ENCODE peak calls at places on chromosomes 4 and X, in five cellular contexts. One of them, this sample, is unnamed.

GRCh38 chrX:44428989-44429627 is 85.6 kb upstream of the EFHC2 start:
- DNase-seq in GM12891: no peak
- DNase-seq in G401: no peak
- DNase-seq in hypothalamus: no peak
- DNase-seq in DMS53: peak; percentile 71
- DNase-seq in this sample: no peak

GRCh38 chrX:70769659-70770232 is 138.8 kb downstream of the TEX11 start:
- DNase-seq in G401: peak; percentile 1
- DNase-seq in hypothalamus: no peak
- DNase-seq in GM12891: no peak
- DNase-seq in DMS53: peak; percentile 43
- DNase-seq in this sample: no peak

GRCh38 chrX:68440940-68441339 is 7.6 kb upstream of the OPHN1 start:
- DNase-seq in GM12891: no peak
- DNase-seq in G401: peak; percentile 9
- DNase-seq in hypothalamus: peak; percentile 32
- DNase-seq in DMS53: peak; percentile 27
- DNase-seq in this sample: no peak

GRCh38 chr4:155666701-155667537 is at the start of gene GUCY1A1:
- DNase-seq in hypothalamus: peak; percentile 47
- DNase-seq in GM12891: peak; percentile 12
- DNase-seq in G401: no peak
- DNase-seq in DMS53: peak; percentile 70
- DNase-seq in this sample: peak; percentile 20

GRCh38 chr4:80240976-80241375 is 25.5 kb upstream of the FGF5 start:
- DNase-seq in hypothalamus: no peak
- DNase-seq in G401: no peak
- DNase-seq in GM12891: no peak
- DNase-seq in DMS53: no peak
- DNase-seq in this sample: no peak

GRCh38 chr4:143071351-143071750 is 113.4 kb upstream of the USP38 start:
- DNase-seq in GM12891: no peak
- DNase-seq in G401: no peak
- DNase-seq in hypothalamus: no peak
- DNase-seq in DMS53: no peak
- DNase-seq in this sample: no peak

GRCh38 chr4:171928336-171928735 is 115.1 kb downstream of the GALNTL6 start:
- DNase-seq in hypothalamus: no peak
- DNase-seq in DMS53: no peak
- DNase-seq in G401: no peak
- DNase-seq in GM12891: no peak
- DNase-seq in this sample: no peak

GRCh38 chr4:60452259-60452658 is 747.9 kb upstream of the ADGRL3 start:
- DNase-seq in DMS53: no peak
- DNase-seq in G401: no peak
- DNase-seq in GM12891: no peak
- DNase-seq in hypothalamus: no peak
- DNase-seq in this sample: no peak

GRCh38 chr4:72896515-72896914 is 173.0 kb downstream of the COX18 start:
- DNase-seq in DMS53: no peak
- DNase-seq in GM12891: no peak
- DNase-seq in hypothalamus: no peak
- DNase-seq in G401: no peak
- DNase-seq in this sample: no peak

GRCh38 chrX:49096419-49096818 is 16.7 kb upstream of the WDR45 start:
- DNase-seq in DMS53: no peak
- DNase-seq in hypothalamus: no peak
- DNase-seq in G401: no peak
- DNase-seq in GM12891: no peak
- DNase-seq in this sample: no peak

GRCh38 chr4:76624271-76624681 is 189.2 kb downstream of the SHROOM3 start:
- DNase-seq in hypothalamus: no peak
- DNase-seq in G401: peak; percentile 66
- DNase-seq in GM12891: no peak
- DNase-seq in DMS53: no peak
- DNase-seq in this sample: peak; percentile 10

GRCh38 chr4:187366530-187367279 is 628.9 kb upstream of the ZFP42 start:
- DNase-seq in GM12891: no peak
- DNase-seq in G401: no peak
- DNase-seq in hypothalamus: no peak
- DNase-seq in DMS53: no peak
- DNase-seq in this sample: no peak

GRCh38 chr4:75502671-75503070 is 11.5 kb downstream of the RCHY1 start:
- DNase-seq in hypothalamus: no peak
- DNase-seq in DMS53: no peak
- DNase-seq in GM12891: no peak
- DNase-seq in G401: no peak
- DNase-seq in this sample: no peak

GRCh38 chr4:145195167-145195952 is 15.0 kb upstream of the OTUD4 start:
- DNase-seq in hypothalamus: no peak
- DNase-seq in GM12891: no peak
- DNase-seq in G401: no peak
- DNase-seq in DMS53: no peak
- DNase-seq in this sample: no peak

GRCh38 chr4:158997660-158998349 is 105.1 kb upstream of the RAPGEF2 start:
- DNase-seq in G401: no peak
- DNase-seq in hypothalamus: no peak
- DNase-seq in DMS53: no peak
- DNase-seq in GM12891: no peak
- DNase-seq in this sample: no peak

GRCh38 chr4:76709454-76709853 is 188.5 kb downstream of the SOWAHB start:
- DNase-seq in G401: no peak
- DNase-seq in GM12891: no peak
- DNase-seq in hypothalamus: no peak
- DNase-seq in DMS53: no peak
- DNase-seq in this sample: no peak

GRCh38 chr4:35559559-35560365 is 684.6 kb downstream of the ARAP2 start:
- DNase-seq in G401: no peak
- DNase-seq in DMS53: peak; percentile 42
- DNase-seq in GM12891: no peak
- DNase-seq in hypothalamus: no peak
- DNase-seq in this sample: no peak

GRCh38 chr4:60133414-60133813 is 1066.7 kb upstream of the ADGRL3 start:
- DNase-seq in hypothalamus: no peak
- DNase-seq in GM12891: no peak
- DNase-seq in DMS53: peak; percentile 5
- DNase-seq in G401: no peak
- DNase-seq in this sample: no peak

GRCh38 chrX:2447484-2447883 is 53.3 kb downstream of the DHRSX start:
- DNase-seq in DMS53: no peak
- DNase-seq in GM12891: no peak
- DNase-seq in hypothalamus: no peak
- DNase-seq in G401: no peak
- DNase-seq in this sample: no peak

GRCh38 chr4:83129258-83129657 is 14.7 kb upstream of the PLAC8 start:
- DNase-seq in G401: no peak
- DNase-seq in DMS53: no peak
- DNase-seq in hypothalamus: no peak
- DNase-seq in GM12891: no peak
- DNase-seq in this sample: no peak

GRCh38 chrX:63919081-63919480 is 134.1 kb upstream of the ARHGEF9 start:
- DNase-seq in hypothalamus: no peak
- DNase-seq in GM12891: no peak
- DNase-seq in DMS53: no peak
- DNase-seq in G401: no peak
- DNase-seq in this sample: no peak

GRCh38 chrX:39814391-39814790 is 283.4 kb downstream of the BCOR start:
- DNase-seq in GM12891: no peak
- DNase-seq in G401: peak; percentile 15
- DNase-seq in DMS53: peak; percentile 60
- DNase-seq in hypothalamus: no peak
- DNase-seq in this sample: no peak

GRCh38 chr4:88991746-88992145 is 65.2 kb downstream of the FAM13A start:
- DNase-seq in G401: no peak
- DNase-seq in DMS53: no peak
- DNase-seq in GM12891: no peak
- DNase-seq in hypothalamus: no peak
- DNase-seq in this sample: no peak

GRCh38 chr4:17063870-17064269 is 165.4 kb upstream of the LDB2 start:
- DNase-seq in G401: no peak
- DNase-seq in GM12891: no peak
- DNase-seq in hypothalamus: no peak
- DNase-seq in DMS53: no peak
- DNase-seq in this sample: no peak

GRCh38 chrX:24890677-24891076 is 125.1 kb downstream of the ARX start:
- DNase-seq in hypothalamus: no peak
- DNase-seq in G401: no peak
- DNase-seq in GM12891: no peak
- DNase-seq in DMS53: peak; percentile 88
- DNase-seq in this sample: no peak

GRCh38 chr4:145034727-145035211 is 63.2 kb downstream of the ANAPC10 start:
- DNase-seq in G401: no peak
- DNase-seq in DMS53: no peak
- DNase-seq in hypothalamus: no peak
- DNase-seq in GM12891: no peak
- DNase-seq in this sample: no peak

GRCh38 chrX:24190500-24191156 is 41.1 kb downstream of the ZFX start:
- DNase-seq in G401: no peak
- DNase-seq in hypothalamus: no peak
- DNase-seq in GM12891: no peak
- DNase-seq in DMS53: peak; percentile 41
- DNase-seq in this sample: no peak

GRCh38 chr4:1447676-1448588 is 41.7 kb upstream of the NKX1-1 start:
- DNase-seq in hypothalamus: no peak
- DNase-seq in DMS53: no peak
- DNase-seq in G401: no peak
- DNase-seq in GM12891: peak; percentile 4
- DNase-seq in this sample: no peak